ENCODE peak calls at places on chromosomes 16 and 17, in four cellular contexts. One of them, this sample, is unnamed.

GRCh38 chr17:30520436-30520835 is 43.2 kb downstream of the GOSR1 start:
- ATAC-seq in A549: no peak
- ATAC-seq in HepG2: no peak
- ATAC-seq in upper lobe of left lung: no peak
- ATAC-seq in this sample: peak

GRCh38 chr17:72498671-72499210 is 377.9 kb downstream of the SOX9 start:
- ATAC-seq in A549: no peak
- ATAC-seq in HepG2: no peak
- ATAC-seq in upper lobe of left lung: no peak
- ATAC-seq in this sample: no peak

GRCh38 chr17:67026341-67026740 is 18.0 kb upstream of the CACNG1 start:
- ATAC-seq in A549: no peak
- ATAC-seq in HepG2: no peak
- ATAC-seq in upper lobe of left lung: peak
- ATAC-seq in this sample: no peak

GRCh38 chr17:32882029-32882428 is 5.1 kb upstream of the MYO1D start:
- ATAC-seq in A549: no peak
- ATAC-seq in HepG2: no peak
- ATAC-seq in upper lobe of left lung: no peak
- ATAC-seq in this sample: no peak

GRCh38 chr16:49663081-49664057 is 192.5 kb downstream of the ZNF423 start:
- ATAC-seq in A549: no peak
- ATAC-seq in HepG2: no peak
- ATAC-seq in upper lobe of left lung: no peak
- ATAC-seq in this sample: peak

GRCh38 chr17:47275245-47275984 is 21.8 kb downstream of the ITGB3 start:
- ATAC-seq in A549: no peak
- ATAC-seq in HepG2: peak
- ATAC-seq in upper lobe of left lung: no peak
- ATAC-seq in this sample: peak

GRCh38 chr16:30668393-30668792 is 10.2 kb downstream of the FBRS start:
- ATAC-seq in A549: no peak
- ATAC-seq in HepG2: no peak
- ATAC-seq in upper lobe of left lung: no peak
- ATAC-seq in this sample: no peak

GRCh38 chr16:23074423-23074822 is 74.8 kb downstream of the USP31 start:
- ATAC-seq in A549: no peak
- ATAC-seq in HepG2: no peak
- ATAC-seq in upper lobe of left lung: no peak
- ATAC-seq in this sample: no peak

GRCh38 chr17:19720631-19721426 is 4.4 kb upstream of the SLC47A2 start:
- ATAC-seq in A549: no peak
- ATAC-seq in HepG2: peak
- ATAC-seq in upper lobe of left lung: no peak
- ATAC-seq in this sample: no peak

GRCh38 chr16:81416749-81417148 is 27.9 kb upstream of the CMIP start:
- ATAC-seq in A549: no peak
- ATAC-seq in HepG2: no peak
- ATAC-seq in upper lobe of left lung: no peak
- ATAC-seq in this sample: no peak

GRCh38 chr16:56409195-56409594 is 16.1 kb downstream of the AMFR start:
- ATAC-seq in A549: peak
- ATAC-seq in HepG2: peak
- ATAC-seq in upper lobe of left lung: no peak
- ATAC-seq in this sample: no peak

GRCh38 chr17:46031440-46031839 is 32.4 kb downstream of the STH start:
- ATAC-seq in A549: no peak
- ATAC-seq in HepG2: peak
- ATAC-seq in upper lobe of left lung: no peak
- ATAC-seq in this sample: no peak

GRCh38 chr17:64326420-64327054 is 63.5 kb upstream of the TEX2 start:
- ATAC-seq in A549: peak
- ATAC-seq in HepG2: peak
- ATAC-seq in upper lobe of left lung: peak
- ATAC-seq in this sample: peak

GRCh38 chr17:68794636-68795503 is 160.3 kb downstream of the ABCA8 start:
- ATAC-seq in A549: no peak
- ATAC-seq in HepG2: no peak
- ATAC-seq in upper lobe of left lung: no peak
- ATAC-seq in this sample: peak
- TF ChIP-seq CTCF in A549: peak
- TF ChIP-seq CTCF in HepG2: no peak
- TF ChIP-seq CTCF in upper lobe of left lung: no peak
- TF ChIP-seq CTCF in this sample: no peak

GRCh38 chr16:1538804-1539520 is 5.5 kb downstream of the TMEM204 start:
- ATAC-seq in A549: no peak
- ATAC-seq in HepG2: peak
- ATAC-seq in upper lobe of left lung: no peak
- ATAC-seq in this sample: no peak
- TF ChIP-seq EP300 in A549: no peak
- TF ChIP-seq EP300 in HepG2: no peak
- TF ChIP-seq EP300 in upper lobe of left lung: no peak
- TF ChIP-seq EP300 in this sample: no peak

GRCh38 chr16:4612474-4612931 is 2.2 kb downstream of the UBALD1 start:
- ATAC-seq in A549: no peak
- ATAC-seq in HepG2: no peak
- ATAC-seq in upper lobe of left lung: no peak
- ATAC-seq in this sample: no peak
- TF ChIP-seq CTCF in A549: no peak
- TF ChIP-seq CTCF in HepG2: peak
- TF ChIP-seq CTCF in upper lobe of left lung: no peak
- TF ChIP-seq CTCF in this sample: no peak

GRCh38 chr16:53055603-53056527 is 1.1 kb downstream of the CHD9 start:
- ATAC-seq in A549: peak
- ATAC-seq in HepG2: peak
- ATAC-seq in upper lobe of left lung: peak
- ATAC-seq in this sample: peak

GRCh38 chr16:53052519-53053501 is at the start of gene CHD9NB:
- ATAC-seq in A549: peak
- ATAC-seq in HepG2: peak
- ATAC-seq in upper lobe of left lung: peak
- ATAC-seq in this sample: peak

GRCh38 chr16:53056528-53056881 is 1.7 kb downstream of the CHD9 start:
- ATAC-seq in A549: no peak
- ATAC-seq in HepG2: no peak
- ATAC-seq in upper lobe of left lung: no peak
- ATAC-seq in this sample: peak

GRCh38 chr16:53053967-53054669 is 673 bp upstream of the CHD9 start:
- ATAC-seq in A549: peak
- ATAC-seq in HepG2: peak
- ATAC-seq in upper lobe of left lung: peak
- ATAC-seq in this sample: peak

DNA sequence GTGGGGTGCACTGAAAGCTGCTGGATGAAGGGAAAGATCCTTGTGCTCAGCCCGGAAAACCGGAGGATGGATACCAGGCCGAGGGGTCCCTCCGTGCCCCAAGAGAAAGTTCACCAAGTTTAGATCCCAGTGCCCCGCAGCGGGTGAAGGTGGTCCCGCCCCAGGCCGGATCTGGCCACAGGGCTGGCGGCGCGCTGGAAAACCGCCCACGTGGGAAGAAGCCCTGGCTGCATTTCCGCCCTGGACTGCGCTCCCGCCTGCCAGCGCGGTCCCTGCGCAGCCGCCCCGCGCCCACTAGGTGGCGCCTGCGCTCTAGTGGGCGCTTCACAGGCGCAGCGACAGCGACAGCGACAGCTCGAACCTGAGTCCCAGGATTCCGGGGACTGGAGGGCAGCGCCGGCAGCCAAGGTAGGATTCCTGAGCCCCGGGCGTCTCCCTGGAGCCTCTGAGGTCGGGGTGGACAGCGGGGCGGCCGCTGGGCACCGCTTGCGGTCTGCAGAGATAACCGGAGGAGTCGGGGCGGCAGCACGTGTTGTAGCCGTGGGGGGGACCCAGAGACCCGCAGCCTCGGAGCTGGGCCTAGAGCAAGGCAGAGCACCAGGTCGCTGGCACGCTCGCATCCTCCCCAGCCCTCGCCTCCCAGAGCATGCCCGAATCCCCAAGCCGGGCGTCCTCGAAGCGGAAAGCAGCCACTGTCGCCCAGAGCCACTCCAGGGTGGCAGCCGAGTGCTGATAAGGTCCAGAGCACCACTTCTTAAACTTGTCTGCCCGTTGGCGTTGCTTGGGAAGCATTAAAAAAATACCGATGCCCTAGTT is at the start of gene CHD9:
- ATAC-seq in A549: peak
- ATAC-seq in HepG2: peak
- ATAC-seq in upper lobe of left lung: peak
- ATAC-seq in this sample: peak
- TF ChIP-seq EP300 in A549: no peak
- TF ChIP-seq EP300 in HepG2: peak
- TF ChIP-seq EP300 in upper lobe of left lung: no peak
- TF ChIP-seq EP300 in this sample: no peak

DNA sequence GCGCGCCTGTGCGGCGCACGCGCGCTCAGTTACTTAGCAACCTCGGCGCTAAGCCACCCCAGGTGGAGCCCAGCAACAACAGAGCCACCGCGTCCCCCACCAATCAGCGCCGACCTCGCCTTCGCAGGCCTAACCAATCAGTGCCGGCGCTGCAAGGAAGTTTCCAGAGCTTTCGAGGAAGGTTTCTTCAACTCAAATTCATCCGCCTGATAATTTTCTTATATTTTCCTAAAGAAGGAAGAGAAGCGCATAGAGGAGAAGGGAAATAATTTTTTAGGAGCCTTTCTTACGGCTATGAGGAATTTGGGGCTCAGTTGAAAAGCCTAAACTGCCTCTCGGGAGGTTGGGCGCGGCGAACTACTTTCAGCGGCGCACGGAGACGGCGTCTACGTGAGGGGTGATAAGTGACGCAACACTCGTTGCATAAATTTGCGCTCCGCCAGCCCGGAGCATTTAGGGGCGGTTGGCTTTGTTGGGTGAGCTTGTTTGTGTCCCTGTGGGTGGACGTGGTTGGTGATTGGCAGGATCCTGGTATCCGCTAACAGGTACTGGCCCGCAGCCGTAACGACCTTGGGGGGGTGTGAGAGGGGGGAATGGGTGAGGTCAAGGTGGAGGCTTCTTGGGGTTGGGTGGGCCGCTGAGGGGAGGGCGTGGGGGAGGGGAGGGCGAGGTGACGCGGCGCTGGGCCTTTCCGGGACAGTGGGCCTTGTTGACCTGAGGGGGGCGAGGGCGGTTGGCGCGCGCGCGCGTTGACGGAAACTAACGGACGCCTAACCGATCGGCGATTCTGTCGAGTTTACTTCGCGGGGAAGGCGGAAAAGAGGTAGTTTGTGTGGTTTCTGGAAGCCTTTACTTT is at the start of gene UBB:
- ATAC-seq in A549: peak
- ATAC-seq in HepG2: peak
- ATAC-seq in upper lobe of left lung: peak
- ATAC-seq in this sample: peak
- TF ChIP-seq CTCF in A549: no peak
- TF ChIP-seq CTCF in HepG2: peak
- TF ChIP-seq CTCF in upper lobe of left lung: no peak
- TF ChIP-seq CTCF in this sample: peak

GRCh38 chr16:89478576-89479221 is 11.7 kb downstream of the ANKRD11 start:
- ATAC-seq in A549: peak
- ATAC-seq in HepG2: peak
- ATAC-seq in upper lobe of left lung: no peak
- ATAC-seq in this sample: no peak

GRCh38 chr16:89482087-89482823 is 8.1 kb downstream of the ANKRD11 start:
- ATAC-seq in A549: no peak
- ATAC-seq in HepG2: no peak
- ATAC-seq in upper lobe of left lung: no peak
- ATAC-seq in this sample: no peak

GRCh38 chr16:89482824-89483220 is 7.5 kb downstream of the ANKRD11 start:
- ATAC-seq in A549: no peak
- ATAC-seq in HepG2: no peak
- ATAC-seq in upper lobe of left lung: no peak
- ATAC-seq in this sample: no peak

GRCh38 chr16:89484088-89484501 is 6.3 kb downstream of the ANKRD11 start:
- ATAC-seq in A549: no peak
- ATAC-seq in HepG2: no peak
- ATAC-seq in upper lobe of left lung: no peak
- ATAC-seq in this sample: no peak

DNA sequence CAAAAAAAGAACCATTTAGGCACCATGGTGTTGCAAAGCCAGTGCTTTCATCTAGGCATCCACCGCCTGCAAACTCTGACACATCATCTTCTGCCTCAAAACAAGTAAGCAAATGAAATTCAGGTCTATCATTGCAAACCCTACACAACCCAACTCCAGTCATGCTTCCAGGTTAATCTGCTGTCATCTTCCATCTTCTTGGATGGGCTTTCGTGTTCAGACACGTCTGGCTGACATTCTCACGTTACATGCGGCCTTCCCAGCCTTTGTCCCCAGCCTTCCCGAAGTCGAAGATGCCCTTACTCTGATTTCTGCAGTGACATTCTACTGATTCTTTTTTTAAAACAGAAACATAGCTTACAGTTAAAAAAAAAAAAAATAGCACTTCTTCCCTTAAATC is 8.8 kb downstream of the ANKRD11 start:
- ATAC-seq in A549: no peak
- ATAC-seq in HepG2: no peak
- ATAC-seq in upper lobe of left lung: no peak
- ATAC-seq in this sample: no peak
- TF ChIP-seq EP300 in A549: no peak
- TF ChIP-seq EP300 in HepG2: no peak
- TF ChIP-seq EP300 in upper lobe of left lung: no peak
- TF ChIP-seq EP300 in this sample: no peak